ENCODE peak calls at places on chromosomes 2 and 18, in five cellular contexts. F is heart right ventricle, U is GM12878, N is body of pancreas, K is mucosa of descending colon. H is an unnamed sample. For H3K36me3 and H3K9me3, the result is how much of the 10 kb centered on the place peaks cover.

GRCh38 chr2:32678825-32679224 is 51.0 kb downstream of the TTC27 start:
- DNase-seq in F (no peak), U (no peak), N (no peak), K (no peak), H (no peak)

GRCh38 chr2:134416637-134417036 is 162.8 kb downstream of the MGAT5 start:
- DNase-seq in F (no peak), U (no peak), N (no peak), K (no peak), H (no peak)

GRCh38 chr2:26330114-26330581 is 15.8 kb upstream of the SELENOI start:
- DNase-seq in F (peak), U (peak), N (peak), K (peak), H (peak)

GRCh38 chr2:168685619-168686453 is 116.6 kb upstream of the NOSTRIN start:
- DNase-seq in F (no peak), U (no peak), N (no peak), K (no peak), H (no peak)

GRCh38 chr2:1521191-1521877 is 108.1 kb downstream of the TPO start:
- DNase-seq in F (no peak), U (no peak), N (no peak), K (no peak), H (no peak)

GRCh38 chr2:219205165-219205538 is 1.4 kb upstream of the ZFAND2B start:
- DNase-seq in F (no peak), U (no peak), N (no peak), K (no peak), H (no peak)

GRCh38 chr2:120960994-120961393 is 225.3 kb downstream of the GLI2 start:
- DNase-seq in F (no peak), U (no peak), N (no peak), K (no peak), H (no peak)

GRCh38 chr2:149543845-149544244 is 43.7 kb downstream of the MMADHC start:
- DNase-seq in F (no peak), U (no peak), N (no peak), K (no peak), H (no peak)

GRCh38 chr18:6629635-6630140 is 99.8 kb upstream of the ARHGAP28 start:
- DNase-seq in F (no peak), U (no peak), N (no peak), K (no peak), H (no peak)

GRCh38 chr2:239150125-239151011 is 250.5 kb downstream of the HDAC4 start:
- DNase-seq in F (no peak), U (no peak), N (peak), K (peak), H (peak)

GRCh38 chr2:165682546-165682945 is 111.5 kb downstream of the GALNT3 start:
- DNase-seq in F (no peak), U (no peak), N (no peak), K (no peak), H (no peak)

GRCh38 chr2:105335469-105335868 is 1.9 kb upstream of the C2orf49 start:
- DNase-seq in F (no peak), U (no peak), N (no peak), K (no peak), H (no peak)

GRCh38 chr2:201269764-201270163 is 9.4 kb downstream of the CASP8 start:
- DNase-seq in F (no peak), U (no peak), N (no peak), K (no peak), H (no peak)
- H3K36me3 ChIP-seq in F (under half), U (under half), N (under half), K (under half), H (under half)

GRCh38 chr2:170723446-170723958 is 8.4 kb downstream of the SP5 start:
- DNase-seq in F (no peak), U (no peak), N (no peak), K (no peak), H (no peak)
- H3K9me3 ChIP-seq in F (under half), U (under half), N (under half), K (under half), H (under half)

DNA sequence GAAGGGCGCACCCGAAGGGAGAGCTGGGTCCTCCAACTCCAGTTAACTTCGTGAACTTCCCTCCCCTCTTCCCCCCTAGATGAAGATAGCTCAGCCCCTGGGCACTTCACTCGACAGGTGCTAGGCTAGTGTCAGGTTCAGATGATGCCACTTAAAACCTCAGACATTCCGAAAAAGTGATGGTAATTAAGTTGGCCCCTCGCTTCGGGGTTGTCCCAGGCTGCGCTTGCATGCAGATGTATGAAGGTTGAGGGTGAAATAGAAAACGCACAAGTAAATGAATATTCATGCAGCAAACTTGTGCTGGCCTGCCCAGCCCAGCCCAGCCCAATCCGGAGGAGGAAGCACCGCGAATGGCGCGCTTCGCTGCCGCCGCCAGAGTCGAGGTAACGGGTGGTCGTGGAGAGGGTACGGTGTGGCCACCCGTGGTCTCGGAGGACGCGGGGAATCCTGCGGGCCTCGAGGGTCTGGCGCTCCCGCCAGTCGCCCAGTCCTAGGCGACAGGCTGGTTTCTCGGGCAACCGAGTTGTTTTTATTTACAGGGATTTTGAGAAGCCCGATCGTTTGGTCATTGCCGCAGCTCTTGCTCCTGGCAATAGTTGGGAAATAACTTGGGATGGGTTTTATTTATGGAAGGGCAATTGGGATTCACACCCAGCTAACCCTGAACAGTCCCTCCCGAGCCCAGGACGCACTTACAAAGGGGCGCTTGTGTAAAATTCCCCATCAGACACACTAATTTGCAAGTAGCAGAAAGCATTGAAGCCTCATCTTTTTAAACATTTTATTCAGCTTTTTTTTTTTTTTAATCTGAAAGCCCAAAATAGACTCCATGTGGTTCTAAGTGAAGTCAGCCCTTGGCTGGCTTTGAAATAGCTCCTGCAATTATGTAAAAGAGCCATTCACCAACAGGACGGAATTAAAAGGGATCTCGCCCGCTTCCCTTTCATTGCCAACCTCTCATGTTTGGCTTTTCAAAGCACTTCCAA is 3.3 kb upstream of the GBX2 start:
- DNase-seq in F (no peak), U (no peak), N (no peak), K (no peak), H (no peak)
- H3K4me3 ChIP-seq in F (no peak), U (no peak), N (no peak), K (no peak), H (no peak)

GRCh38 chr18:48608581-48608980 is 69.8 kb downstream of the CTIF start:
- DNase-seq in F (no peak), U (no peak), N (no peak), K (no peak), H (no peak)

GRCh38 chr18:48611196-48611595 is 72.4 kb downstream of the CTIF start:
- DNase-seq in F (no peak), U (no peak), N (no peak), K (no peak), H (no peak)

GRCh38 chr18:48609820-48610815 is 71.3 kb downstream of the CTIF start:
- DNase-seq in F (peak), U (no peak), N (no peak), K (no peak), H (no peak)

GRCh38 chr18:48607049-48607984 is 68.5 kb downstream of the CTIF start:
- DNase-seq in F (peak), U (no peak), N (peak), K (no peak), H (peak)

DNA sequence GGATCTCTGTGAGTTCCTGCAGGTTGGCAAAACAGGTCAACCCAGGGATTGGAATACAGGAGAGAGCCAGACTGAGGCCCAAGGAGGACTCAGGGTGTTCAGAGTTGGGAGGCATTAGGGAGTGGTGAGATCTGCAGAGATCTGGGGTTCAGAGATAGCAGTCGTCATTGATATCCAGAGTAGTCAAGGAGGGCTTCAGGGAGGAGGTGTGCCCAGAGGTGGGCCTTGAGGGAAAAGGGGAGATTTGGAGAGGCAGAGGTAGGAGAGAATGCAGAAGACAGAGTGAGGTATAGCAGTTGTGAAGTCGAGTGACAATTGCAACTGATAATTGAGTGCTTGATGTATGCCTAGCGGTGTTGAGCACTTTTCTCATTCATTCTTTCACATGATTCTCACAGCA is 70.3 kb downstream of the CTIF start:
- DNase-seq in F (no peak), U (no peak), N (no peak), K (no peak), H (no peak)
- H3K36me3 ChIP-seq in F (under half), U (under half), N (under half), K (under half), H (under half)

DNA sequence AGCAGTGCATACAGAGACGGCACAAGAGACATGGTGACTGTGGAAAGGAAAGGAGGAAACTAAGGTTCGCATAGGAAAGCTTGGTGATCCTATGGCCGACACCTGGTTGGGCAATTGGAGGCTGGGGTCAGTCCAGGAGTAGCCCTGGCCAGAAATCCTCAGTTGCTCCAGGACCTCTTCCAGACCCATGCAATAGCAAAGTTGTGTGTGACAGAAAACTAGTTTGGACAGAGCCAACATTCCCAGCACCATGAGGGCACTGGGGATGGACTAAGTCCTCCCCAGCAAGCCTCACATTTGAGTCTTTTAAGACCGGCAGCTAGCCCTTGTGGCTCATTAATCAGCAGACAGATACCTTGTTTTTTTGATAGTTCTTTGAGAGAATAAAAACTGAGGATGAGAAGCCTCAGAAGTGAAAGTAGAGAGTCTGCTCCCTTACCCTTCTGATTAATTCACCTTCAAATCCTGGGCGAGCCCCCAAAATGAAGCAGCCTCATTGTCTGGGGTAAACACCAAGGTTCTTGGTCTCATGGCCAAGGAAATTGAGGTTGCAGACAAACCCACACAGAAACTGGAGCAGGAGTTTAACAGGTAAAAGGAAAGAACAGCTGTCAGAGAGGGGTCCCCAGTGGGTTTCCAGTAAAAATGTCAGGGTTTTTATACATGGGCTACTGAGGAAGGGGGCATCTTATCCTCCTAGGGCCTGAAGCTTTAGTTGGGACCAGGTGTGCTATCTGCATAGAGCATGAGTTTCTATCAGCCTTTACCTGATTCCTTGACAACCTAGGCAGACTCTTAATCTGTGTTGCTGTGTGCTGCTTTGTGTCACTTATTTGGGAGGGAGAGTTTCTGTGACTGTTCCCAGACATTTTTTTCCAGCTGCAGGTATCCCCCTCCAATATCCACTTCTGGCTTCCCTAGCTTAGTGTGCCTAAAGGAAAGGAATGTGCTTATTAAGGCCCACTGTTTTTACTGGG is 39.1 kb downstream of the STK17B start:
- DNase-seq in F (no peak), U (no peak), N (peak), K (no peak), H (no peak)
- H3K9me3 ChIP-seq in F (half or more), U (under half), N (under half), K (half or more), H (under half)

GRCh38 chr2:18781541-18782280 is 192.3 kb upstream of the NT5C1B start:
- DNase-seq in F (no peak), U (no peak), N (no peak), K (no peak), H (no peak)
- H3K4me3 ChIP-seq in F (no peak), U (no peak), N (no peak), K (no peak), H (no peak)

GRCh38 chr18:12335503-12335902 is 27.5 kb downstream of the TUBB6 start:
- DNase-seq in F (no peak), U (no peak), N (no peak), K (no peak), H (no peak)
- H3K36me3 ChIP-seq in F (under half), U (under half), N (under half), K (under half), H (half or more)

H was measured in heart left ventricle.